ENCODE peak calls at places on chromosome 13, in four cellular contexts. One of them, this sample, is unnamed.
A peak's percentile ranks its signal among the peaks of the same experiment; 100 is the strongest.

GRCh38 chr13:79659161-79659560 is 178.2 kb downstream of the NDFIP2 start:
- DNase-seq in K562: no peak
- DNase-seq in HepG2: no peak
- DNase-seq in GM12878: no peak
- DNase-seq in this sample: no peak

GRCh38 chr13:97319088-97319487 is 97.0 kb downstream of the MBNL2 start:
- DNase-seq in HepG2: no peak
- DNase-seq in GM12878: no peak
- DNase-seq in K562: no peak
- DNase-seq in this sample: no peak

GRCh38 chr13:19664481-19665230 is 31.2 kb downstream of the MPHOSPH8 start:
- DNase-seq in K562: no peak
- DNase-seq in GM12878: no peak
- DNase-seq in HepG2: no peak
- DNase-seq in this sample: no peak

GRCh38 chr13:114068723-114069322 is 63.6 kb downstream of the RASA3 start:
- DNase-seq in GM12878: no peak
- DNase-seq in K562: no peak
- DNase-seq in HepG2: no peak
- DNase-seq in this sample: no peak

GRCh38 chr13:80171096-80171495 is 169.8 kb downstream of the SPRY2 start:
- DNase-seq in HepG2: no peak
- DNase-seq in K562: no peak
- DNase-seq in GM12878: no peak
- DNase-seq in this sample: no peak

GRCh38 chr13:75705395-75705794 is 69.3 kb downstream of the LMO7 start:
- DNase-seq in K562: no peak
- DNase-seq in GM12878: no peak
- DNase-seq in HepG2: no peak
- DNase-seq in this sample: no peak

GRCh38 chr13:43838909-43839308 is 40.6 kb downstream of the CCDC122 start:
- DNase-seq in HepG2: no peak
- DNase-seq in GM12878: no peak
- DNase-seq in K562: no peak
- DNase-seq in this sample: no peak

GRCh38 chr13:77751513-77752456 is 54.3 kb downstream of the SLAIN1 start:
- DNase-seq in GM12878: peak; percentile 34
- DNase-seq in HepG2: peak; percentile 41
- DNase-seq in K562: peak; percentile 22
- DNase-seq in this sample: peak; percentile 81

GRCh38 chr13:111472559-111473460 is 152.4 kb downstream of the TEX29 start:
- DNase-seq in HepG2: no peak
- DNase-seq in GM12878: no peak
- DNase-seq in K562: no peak
- DNase-seq in this sample: no peak

GRCh38 chr13:79973533-79973963 is 367.4 kb downstream of the SPRY2 start:
- DNase-seq in GM12878: no peak
- DNase-seq in HepG2: no peak
- DNase-seq in K562: peak; percentile 8
- DNase-seq in this sample: peak; percentile 50

GRCh38 chr13:23695711-23696512 is 125.7 kb downstream of the TNFRSF19 start:
- DNase-seq in K562: no peak
- DNase-seq in HepG2: no peak
- DNase-seq in GM12878: no peak
- DNase-seq in this sample: no peak

GRCh38 chr13:27971776-27972618 is 2.9 kb upstream of the CDX2 start:
- DNase-seq in GM12878: no peak
- DNase-seq in K562: no peak
- DNase-seq in HepG2: no peak
- DNase-seq in this sample: no peak

GRCh38 chr13:66313408-66313807 is 916.7 kb downstream of the PCDH9 start:
- DNase-seq in K562: no peak
- DNase-seq in GM12878: no peak
- DNase-seq in HepG2: no peak
- DNase-seq in this sample: no peak
- TF ChIP-seq BHLHE40 in K562: no peak
- TF ChIP-seq BHLHE40 in GM12878: no peak
- TF ChIP-seq BHLHE40 in HepG2: no peak
- TF ChIP-seq BHLHE40 in this sample: no peak

GRCh38 chr13:99660101-99660500 is 158.8 kb downstream of the TM9SF2 start:
- DNase-seq in GM12878: no peak
- DNase-seq in K562: no peak
- DNase-seq in HepG2: no peak
- DNase-seq in this sample: no peak

GRCh38 chr13:99663185-99663825 is 162.0 kb downstream of the TM9SF2 start:
- DNase-seq in GM12878: no peak
- DNase-seq in K562: no peak
- DNase-seq in HepG2: no peak
- DNase-seq in this sample: no peak

GRCh38 chr13:99661791-99662190 is 160.5 kb downstream of the TM9SF2 start:
- DNase-seq in GM12878: no peak
- DNase-seq in HepG2: no peak
- DNase-seq in K562: no peak
- DNase-seq in this sample: no peak

GRCh38 chr13:99663908-99664307 is 162.6 kb downstream of the TM9SF2 start:
- DNase-seq in GM12878: no peak
- DNase-seq in K562: no peak
- DNase-seq in HepG2: no peak
- DNase-seq in this sample: no peak

GRCh38 chr13:99662678-99663077 is 161.4 kb downstream of the TM9SF2 start:
- DNase-seq in HepG2: peak; percentile 28
- DNase-seq in K562: no peak
- DNase-seq in GM12878: no peak
- DNase-seq in this sample: no peak
- TF ChIP-seq SP1 in HepG2: no peak
- TF ChIP-seq SP1 in K562: no peak
- TF ChIP-seq SP1 in GM12878: no peak
- TF ChIP-seq SP1 in this sample: no peak

DNA sequence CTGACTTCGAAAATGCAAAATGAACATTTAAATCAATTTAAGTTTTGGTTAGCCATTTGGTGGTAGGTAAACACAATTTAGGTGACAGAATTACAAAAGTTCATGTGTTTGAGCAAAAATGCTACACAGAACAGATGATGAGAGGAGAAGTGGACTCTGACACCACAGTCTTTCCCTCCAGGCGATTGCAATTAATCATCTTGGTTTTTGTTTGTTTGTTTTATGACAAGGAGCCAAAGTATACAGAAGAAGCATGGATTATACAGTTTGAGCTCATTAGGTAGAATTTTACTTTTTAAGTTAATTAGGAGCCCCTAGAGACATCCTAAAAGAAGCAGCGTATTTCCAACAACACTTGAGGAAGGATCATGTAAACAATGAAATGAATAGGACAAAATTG is 49.3 kb upstream of the FREM2 start:
- DNase-seq in GM12878: no peak
- DNase-seq in K562: no peak
- DNase-seq in HepG2: no peak
- DNase-seq in this sample: no peak
- TF ChIP-seq BHLHE40 in GM12878: no peak
- TF ChIP-seq BHLHE40 in K562: no peak
- TF ChIP-seq BHLHE40 in HepG2: no peak
- TF ChIP-seq BHLHE40 in this sample: no peak

DNA sequence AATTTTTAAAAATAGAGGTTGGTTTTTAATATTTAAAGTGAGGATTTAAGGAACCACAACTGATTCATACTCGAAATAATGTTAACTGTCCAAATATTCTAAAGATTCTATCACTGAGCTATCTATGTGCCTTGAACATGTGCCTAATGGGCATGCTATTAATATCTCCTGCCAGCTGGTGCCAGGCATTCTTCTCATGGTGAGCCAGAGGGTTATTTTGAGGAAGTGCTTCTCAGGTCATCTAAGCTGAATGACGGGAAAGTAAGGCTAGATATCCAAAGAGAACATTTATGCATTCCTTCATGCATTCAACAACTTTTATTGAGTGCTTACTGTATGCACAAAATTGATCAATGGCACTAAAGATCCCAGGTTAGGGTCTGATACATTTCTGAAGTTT is 138.2 kb downstream of the PIBF1 start:
- DNase-seq in HepG2: no peak
- DNase-seq in K562: no peak
- DNase-seq in GM12878: no peak
- DNase-seq in this sample: no peak
- TF ChIP-seq SP1 in HepG2: no peak
- TF ChIP-seq SP1 in K562: no peak
- TF ChIP-seq SP1 in GM12878: no peak
- TF ChIP-seq SP1 in this sample: no peak

GRCh38 chr13:49042476-49042875 is 66.8 kb downstream of the FNDC3A start:
- DNase-seq in K562: no peak
- DNase-seq in HepG2: no peak
- DNase-seq in GM12878: no peak
- DNase-seq in this sample: no peak
- TF ChIP-seq BHLHE40 in K562: no peak
- TF ChIP-seq BHLHE40 in HepG2: no peak
- TF ChIP-seq BHLHE40 in GM12878: no peak
- TF ChIP-seq BHLHE40 in this sample: no peak

GRCh38 chr13:26062853-26063444 is 11.1 kb upstream of the SHISA2 start:
- DNase-seq in GM12878: no peak
- DNase-seq in HepG2: peak; percentile 59
- DNase-seq in K562: no peak
- DNase-seq in this sample: peak; percentile 18
- TF ChIP-seq SP1 in GM12878: no peak
- TF ChIP-seq SP1 in HepG2: no peak
- TF ChIP-seq SP1 in K562: no peak
- TF ChIP-seq SP1 in this sample: no peak

DNA sequence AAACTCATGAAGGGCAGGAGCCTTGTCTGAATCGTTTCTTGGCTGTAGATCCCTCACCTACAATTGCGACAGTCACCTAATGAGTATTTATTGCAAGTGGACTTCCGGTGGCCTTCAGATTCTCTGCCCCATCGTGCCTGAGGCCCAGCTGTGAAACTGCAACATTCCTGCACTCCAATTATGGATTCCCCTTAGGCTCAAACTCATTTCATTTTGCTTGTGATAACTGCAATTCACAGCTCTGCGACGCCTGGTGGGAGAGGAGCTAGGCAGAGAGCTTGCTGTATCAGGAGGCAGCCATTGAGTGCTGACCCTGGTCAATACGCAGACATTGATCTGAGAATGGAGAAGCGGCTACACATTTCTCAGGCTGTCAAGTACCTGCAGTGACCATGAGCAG is 59.0 kb downstream of the CCDC70 start:
- DNase-seq in K562: no peak
- DNase-seq in GM12878: no peak
- DNase-seq in HepG2: no peak
- DNase-seq in this sample: no peak
- TF ChIP-seq BHLHE40 in K562: no peak
- TF ChIP-seq BHLHE40 in GM12878: no peak
- TF ChIP-seq BHLHE40 in HepG2: no peak
- TF ChIP-seq BHLHE40 in this sample: no peak

DNA sequence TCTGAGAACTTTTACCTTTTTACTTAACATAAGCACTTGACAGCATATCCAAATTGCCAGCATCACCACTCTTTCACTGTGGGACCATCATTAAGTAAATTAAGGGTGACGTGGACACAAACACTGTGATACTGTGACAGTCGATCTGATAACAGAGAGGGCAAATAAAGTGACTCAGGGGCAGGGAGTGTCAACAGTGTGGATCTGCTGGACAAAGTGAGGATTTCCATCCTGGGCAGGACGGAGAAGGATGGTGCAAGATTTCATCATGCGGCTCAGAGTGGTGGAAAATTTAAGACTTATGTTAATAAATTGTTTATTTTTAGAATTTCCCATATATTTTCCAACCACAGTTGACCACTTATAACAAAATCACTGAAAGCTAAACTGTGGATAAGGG is 60.0 kb upstream of the WDFY2 start:
- DNase-seq in GM12878: no peak
- DNase-seq in K562: no peak
- DNase-seq in HepG2: peak; percentile 95
- DNase-seq in this sample: no peak
- TF ChIP-seq SP1 in GM12878: no peak
- TF ChIP-seq SP1 in K562: no peak
- TF ChIP-seq SP1 in HepG2: no peak
- TF ChIP-seq SP1 in this sample: no peak

DNA sequence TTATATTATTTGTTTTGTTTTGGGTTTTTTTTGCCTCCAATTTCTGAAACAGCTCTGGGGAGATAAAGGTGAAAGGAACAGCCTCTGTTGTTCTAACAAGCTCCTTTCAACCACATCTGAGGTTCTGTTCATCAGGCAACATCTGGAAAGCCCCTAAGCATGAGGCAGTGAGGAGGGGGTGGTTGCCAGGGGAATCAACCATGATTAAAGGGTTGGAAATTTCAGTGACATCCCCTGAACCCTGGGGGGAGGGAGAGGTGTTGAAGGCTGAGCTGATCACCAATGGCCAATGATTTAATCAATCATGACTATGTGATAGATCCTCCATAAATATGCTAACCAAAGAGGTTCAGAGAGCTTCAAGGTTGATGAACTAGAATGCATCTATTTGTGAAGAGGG is 221.1 kb downstream of the NHLRC3 start:
- DNase-seq in K562: no peak
- DNase-seq in GM12878: peak; percentile 12
- DNase-seq in HepG2: no peak
- DNase-seq in this sample: no peak
- TF ChIP-seq BHLHE40 in K562: no peak
- TF ChIP-seq BHLHE40 in GM12878: peak; percentile 16
- TF ChIP-seq BHLHE40 in HepG2: no peak
- TF ChIP-seq BHLHE40 in this sample: no peak

GRCh38 chr13:46553886-46554855 is 1.2 kb downstream of the LRCH1 start:
- DNase-seq in HepG2: peak; percentile 86
- DNase-seq in GM12878: no peak
- DNase-seq in K562: peak; percentile 50
- DNase-seq in this sample: peak; percentile 50
- TF ChIP-seq SP1 in HepG2: no peak
- TF ChIP-seq SP1 in GM12878: no peak
- TF ChIP-seq SP1 in K562: no peak
- TF ChIP-seq SP1 in this sample: no peak

This sample was measured in HEK293T.